ENCODE peak calls at places on chromosomes 7 and 10, in five cellular contexts. One of them, this sample, is unnamed.

GRCh38 chr10:628386-629045 is 61.0 kb downstream of the DIP2C start:
- DNase-seq in Peyer's patch: no peak
- DNase-seq in WERI-Rb-1: no peak
- DNase-seq in GM23338: no peak
- DNase-seq in foreskin fibroblast: no peak
- DNase-seq in this sample: no peak

GRCh38 chr10:72105675-72106074 is 17.3 kb upstream of the SPOCK2 start:
- DNase-seq in foreskin fibroblast: no peak
- DNase-seq in WERI-Rb-1: no peak
- DNase-seq in Peyer's patch: no peak
- DNase-seq in GM23338: no peak
- DNase-seq in this sample: no peak

GRCh38 chr10:65628777-65629176 is 1297.1 kb upstream of the LRRTM3 start:
- DNase-seq in Peyer's patch: no peak
- DNase-seq in WERI-Rb-1: no peak
- DNase-seq in GM23338: no peak
- DNase-seq in foreskin fibroblast: no peak
- DNase-seq in this sample: no peak

GRCh38 chr7:151115121-151115835 is 29.0 kb downstream of the AGAP3 start:
- DNase-seq in Peyer's patch: no peak
- DNase-seq in foreskin fibroblast: no peak
- DNase-seq in WERI-Rb-1: no peak
- DNase-seq in GM23338: peak
- DNase-seq in this sample: no peak

GRCh38 chr7:69412331-69413146 is 185.7 kb upstream of the AUTS2 start:
- DNase-seq in foreskin fibroblast: no peak
- DNase-seq in GM23338: no peak
- DNase-seq in Peyer's patch: no peak
- DNase-seq in WERI-Rb-1: no peak
- DNase-seq in this sample: no peak

GRCh38 chr10:42769653-42770052 is 12.9 kb upstream of the BMS1 start:
- DNase-seq in Peyer's patch: no peak
- DNase-seq in GM23338: peak
- DNase-seq in foreskin fibroblast: no peak
- DNase-seq in WERI-Rb-1: peak
- DNase-seq in this sample: no peak

GRCh38 chr7:46282155-46282554 is 361.1 kb upstream of the IGFBP3 start:
- DNase-seq in WERI-Rb-1: no peak
- DNase-seq in GM23338: peak
- DNase-seq in foreskin fibroblast: no peak
- DNase-seq in Peyer's patch: no peak
- DNase-seq in this sample: no peak

GRCh38 chr7:98996162-98996552 is 117.8 kb downstream of the TRRAP start:
- DNase-seq in Peyer's patch: no peak
- DNase-seq in GM23338: no peak
- DNase-seq in WERI-Rb-1: no peak
- DNase-seq in foreskin fibroblast: no peak
- DNase-seq in this sample: no peak

GRCh38 chr10:119290301-119291036 is 83.1 kb downstream of the GRK5 start:
- DNase-seq in WERI-Rb-1: no peak
- DNase-seq in GM23338: peak
- DNase-seq in Peyer's patch: no peak
- DNase-seq in foreskin fibroblast: no peak
- DNase-seq in this sample: no peak

GRCh38 chr10:104406715-104407517 is 53.3 kb downstream of the CFAP58 start:
- DNase-seq in foreskin fibroblast: peak
- DNase-seq in Peyer's patch: no peak
- DNase-seq in GM23338: peak
- DNase-seq in WERI-Rb-1: no peak
- DNase-seq in this sample: no peak

GRCh38 chr10:129963831-129964501 is at the start of gene EBF3:
- DNase-seq in GM23338: peak
- DNase-seq in Peyer's patch: peak
- DNase-seq in foreskin fibroblast: peak
- DNase-seq in WERI-Rb-1: peak
- DNase-seq in this sample: no peak

GRCh38 chr7:43572516-43573049 is 10.3 kb upstream of the STK17A start:
- DNase-seq in foreskin fibroblast: peak
- DNase-seq in WERI-Rb-1: no peak
- DNase-seq in GM23338: no peak
- DNase-seq in Peyer's patch: no peak
- DNase-seq in this sample: no peak

GRCh38 chr10:1731592-1731991 is 5.7 kb downstream of the ADARB2 start:
- DNase-seq in GM23338: no peak
- DNase-seq in Peyer's patch: no peak
- DNase-seq in foreskin fibroblast: no peak
- DNase-seq in WERI-Rb-1: no peak
- DNase-seq in this sample: no peak

GRCh38 chr10:113096111-113097045 is 146.3 kb downstream of the TCF7L2 start:
- DNase-seq in Peyer's patch: no peak
- DNase-seq in WERI-Rb-1: no peak
- DNase-seq in GM23338: no peak
- DNase-seq in foreskin fibroblast: no peak
- DNase-seq in this sample: no peak

GRCh38 chr10:112409274-112409673 is 35.4 kb downstream of the ACSL5 start:
- DNase-seq in WERI-Rb-1: no peak
- DNase-seq in foreskin fibroblast: no peak
- DNase-seq in Peyer's patch: no peak
- DNase-seq in GM23338: peak
- DNase-seq in this sample: no peak

GRCh38 chr7:22397981-22398380 is 41.0 kb upstream of the RAPGEF5 start:
- DNase-seq in Peyer's patch: no peak
- DNase-seq in GM23338: no peak
- DNase-seq in foreskin fibroblast: no peak
- DNase-seq in WERI-Rb-1: peak
- DNase-seq in this sample: no peak

GRCh38 chr7:13181221-13181620 is 493.8 kb downstream of the ARL4A start:
- DNase-seq in foreskin fibroblast: no peak
- DNase-seq in WERI-Rb-1: peak
- DNase-seq in Peyer's patch: no peak
- DNase-seq in GM23338: no peak
- DNase-seq in this sample: no peak

GRCh38 chr10:117594722-117595121 is 52.2 kb downstream of the EMX2 start:
- DNase-seq in Peyer's patch: no peak
- DNase-seq in foreskin fibroblast: peak
- DNase-seq in WERI-Rb-1: no peak
- DNase-seq in GM23338: no peak
- DNase-seq in this sample: no peak

GRCh38 chr10:79070611-79071534 is 2.1 kb downstream of the ZMIZ1 start:
- DNase-seq in GM23338: peak
- DNase-seq in Peyer's patch: no peak
- DNase-seq in foreskin fibroblast: peak
- DNase-seq in WERI-Rb-1: peak
- DNase-seq in this sample: peak

GRCh38 chr10:118966131-118967125 is 63.1 kb upstream of the NANOS1 start:
- DNase-seq in foreskin fibroblast: no peak
- DNase-seq in WERI-Rb-1: no peak
- DNase-seq in GM23338: no peak
- DNase-seq in Peyer's patch: no peak
- DNase-seq in this sample: no peak

GRCh38 chr10:47031251-47031952 is 120.2 kb downstream of the PTPN20 start:
- DNase-seq in Peyer's patch: no peak
- DNase-seq in WERI-Rb-1: peak
- DNase-seq in GM23338: peak
- DNase-seq in foreskin fibroblast: no peak
- DNase-seq in this sample: peak

GRCh38 chr10:62559481-62560206 is 185.5 kb downstream of the ZNF365 start:
- DNase-seq in Peyer's patch: no peak
- DNase-seq in WERI-Rb-1: no peak
- DNase-seq in foreskin fibroblast: no peak
- DNase-seq in GM23338: no peak
- DNase-seq in this sample: no peak

GRCh38 chr7:47794016-47794415 is 154.2 kb downstream of the PKD1L1 start:
- DNase-seq in GM23338: no peak
- DNase-seq in foreskin fibroblast: no peak
- DNase-seq in WERI-Rb-1: no peak
- DNase-seq in Peyer's patch: no peak
- DNase-seq in this sample: no peak

GRCh38 chr7:47796347-47796746 is 151.9 kb downstream of the PKD1L1 start:
- DNase-seq in Peyer's patch: no peak
- DNase-seq in GM23338: no peak
- DNase-seq in foreskin fibroblast: no peak
- DNase-seq in WERI-Rb-1: no peak
- DNase-seq in this sample: no peak

GRCh38 chr7:47795631-47796030 is 152.6 kb downstream of the PKD1L1 start:
- DNase-seq in foreskin fibroblast: peak
- DNase-seq in WERI-Rb-1: no peak
- DNase-seq in Peyer's patch: no peak
- DNase-seq in GM23338: no peak
- DNase-seq in this sample: no peak

GRCh38 chr7:47791682-47792081 is 156.6 kb downstream of the PKD1L1 start:
- DNase-seq in GM23338: no peak
- DNase-seq in Peyer's patch: no peak
- DNase-seq in WERI-Rb-1: no peak
- DNase-seq in foreskin fibroblast: no peak
- DNase-seq in this sample: no peak

DNA sequence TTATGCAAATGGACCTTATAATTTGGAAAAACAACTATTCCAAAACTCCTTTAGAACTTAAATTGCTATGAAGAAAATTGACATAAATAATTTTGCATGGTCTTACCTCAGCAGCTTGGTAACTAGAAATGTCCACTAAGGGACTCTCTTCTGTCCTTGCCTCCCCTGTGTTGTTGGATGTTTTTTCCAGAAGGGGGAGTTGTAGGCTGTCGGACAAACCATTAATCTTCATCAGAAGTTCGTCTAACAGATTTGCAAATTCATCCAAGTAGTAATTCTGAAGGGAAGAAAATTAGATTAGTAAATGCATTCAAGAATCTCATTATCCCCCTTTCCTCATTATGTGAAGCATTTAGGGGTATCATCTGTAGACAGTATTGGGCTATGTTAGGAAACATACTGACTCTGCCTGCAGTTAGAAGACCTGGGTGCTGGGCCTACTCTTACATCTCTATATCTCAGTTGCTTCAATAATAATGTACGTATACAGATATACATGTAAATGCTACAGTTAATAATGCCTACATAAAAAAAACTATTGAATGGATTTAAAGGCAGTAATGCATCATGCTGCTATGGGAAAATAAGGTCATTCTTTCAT is 155.6 kb downstream of the PKD1L1 start:
- DNase-seq in Peyer's patch: no peak
- DNase-seq in GM23338: peak
- DNase-seq in foreskin fibroblast: no peak
- DNase-seq in WERI-Rb-1: peak
- DNase-seq in this sample: no peak
- TF ChIP-seq CTCF in Peyer's patch: no peak
- TF ChIP-seq CTCF in GM23338: peak
- TF ChIP-seq CTCF in foreskin fibroblast: peak
- TF ChIP-seq CTCF in WERI-Rb-1: peak
- TF ChIP-seq CTCF in this sample: no peak

GRCh38 chr10:96831867-96832720 is at the start of gene LCOR:
- DNase-seq in Peyer's patch: peak
- DNase-seq in WERI-Rb-1: peak
- DNase-seq in GM23338: peak
- DNase-seq in foreskin fibroblast: peak
- DNase-seq in this sample: peak

GRCh38 chr10:96832721-96833219 is 672 bp downstream of the LCOR start:
- DNase-seq in GM23338: peak
- DNase-seq in foreskin fibroblast: peak
- DNase-seq in WERI-Rb-1: peak
- DNase-seq in Peyer's patch: peak
- DNase-seq in this sample: peak

GRCh38 chr10:96830511-96831199 is 1.4 kb upstream of the LCOR start:
- DNase-seq in GM23338: peak
- DNase-seq in WERI-Rb-1: peak
- DNase-seq in Peyer's patch: peak
- DNase-seq in foreskin fibroblast: peak
- DNase-seq in this sample: peak

GRCh38 chr10:96833220-96834001 is 1.3 kb downstream of the LCOR start:
- DNase-seq in foreskin fibroblast: no peak
- DNase-seq in GM23338: peak
- DNase-seq in Peyer's patch: no peak
- DNase-seq in WERI-Rb-1: peak
- DNase-seq in this sample: no peak

GRCh38 chr10:96831200-96831866 is 765 bp upstream of the LCOR start:
- DNase-seq in Peyer's patch: no peak
- DNase-seq in WERI-Rb-1: no peak
- DNase-seq in foreskin fibroblast: no peak
- DNase-seq in GM23338: no peak
- DNase-seq in this sample: no peak
- TF ChIP-seq CTCF in Peyer's patch: no peak
- TF ChIP-seq CTCF in WERI-Rb-1: no peak
- TF ChIP-seq CTCF in foreskin fibroblast: no peak
- TF ChIP-seq CTCF in GM23338: no peak
- TF ChIP-seq CTCF in this sample: no peak

DNA sequence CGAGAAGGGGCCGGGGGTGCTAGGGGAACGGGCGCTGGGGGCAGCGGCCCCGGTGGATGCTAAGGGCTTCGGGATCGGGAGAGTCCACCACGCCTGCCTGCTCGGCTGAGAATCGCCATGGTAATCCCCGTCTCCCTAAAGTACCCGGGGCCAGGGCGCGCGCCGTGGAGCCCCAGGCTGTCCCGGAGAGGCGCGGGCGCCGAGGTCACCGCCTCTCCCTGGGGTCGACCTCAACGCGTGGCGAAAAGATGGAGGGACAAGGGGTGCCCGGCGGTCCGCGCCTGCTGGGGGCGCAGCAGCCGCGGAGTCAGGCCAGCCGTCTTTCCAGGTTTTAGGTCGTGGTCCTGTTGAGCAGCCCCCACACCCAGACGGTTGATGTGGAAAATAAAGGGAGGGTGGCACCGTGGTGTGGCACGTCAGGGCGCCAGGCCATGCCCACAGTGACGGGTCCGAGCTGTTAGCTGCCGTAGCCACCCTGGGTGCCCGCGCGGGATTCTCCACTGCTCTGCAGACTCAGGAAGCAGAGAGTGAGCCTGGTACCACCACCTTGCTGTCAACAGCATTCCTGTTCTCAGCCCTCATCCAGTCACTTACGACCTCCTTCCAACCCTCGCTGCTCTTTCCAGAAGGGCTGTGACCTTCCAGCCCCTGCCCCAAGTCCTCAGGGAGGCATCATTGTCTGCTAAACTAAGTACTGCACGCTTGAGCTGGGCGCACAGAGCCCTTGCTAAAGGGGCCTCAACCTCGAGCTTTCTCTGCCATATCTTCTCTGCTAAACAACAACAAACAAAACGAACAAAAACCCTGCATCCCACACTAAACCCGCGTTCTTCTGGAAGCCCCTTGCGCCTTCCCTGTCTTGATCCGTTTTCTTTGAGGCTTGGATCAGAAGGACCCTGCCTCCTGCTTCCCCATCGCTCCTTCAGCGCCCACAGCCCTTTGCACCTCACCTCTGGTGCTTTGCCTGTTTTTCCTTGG is 666 bp downstream of the SMKR1 start:
- DNase-seq in Peyer's patch: peak
- DNase-seq in WERI-Rb-1: no peak
- DNase-seq in GM23338: peak
- DNase-seq in foreskin fibroblast: no peak
- DNase-seq in this sample: peak
- TF ChIP-seq CTCF in Peyer's patch: peak
- TF ChIP-seq CTCF in WERI-Rb-1: peak
- TF ChIP-seq CTCF in GM23338: peak
- TF ChIP-seq CTCF in foreskin fibroblast: peak
- TF ChIP-seq CTCF in this sample: no peak

DNA sequence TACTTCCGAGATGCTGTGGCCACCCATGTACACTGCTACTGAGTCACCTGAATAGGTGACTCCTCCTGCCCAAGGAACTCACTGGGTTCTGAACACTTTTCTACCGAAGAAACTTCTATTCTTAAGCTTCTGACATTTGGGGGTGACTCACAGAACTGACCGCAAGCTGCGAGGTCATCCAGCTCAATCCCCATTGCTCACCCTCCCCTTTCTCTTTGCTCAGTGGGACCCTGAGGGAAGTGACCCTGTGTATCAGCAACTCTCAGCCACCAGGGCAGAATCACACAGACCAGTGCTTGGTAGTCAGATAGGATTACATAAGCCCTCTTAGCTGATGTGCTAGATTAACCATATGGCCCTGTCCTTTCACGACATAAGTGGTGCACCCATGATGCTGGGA is 46.3 kb downstream of the INSYN2A start:
- DNase-seq in Peyer's patch: no peak
- DNase-seq in foreskin fibroblast: peak
- DNase-seq in WERI-Rb-1: peak
- DNase-seq in GM23338: peak
- DNase-seq in this sample: no peak
- TF ChIP-seq CTCF in Peyer's patch: no peak
- TF ChIP-seq CTCF in foreskin fibroblast: no peak
- TF ChIP-seq CTCF in WERI-Rb-1: peak
- TF ChIP-seq CTCF in GM23338: no peak
- TF ChIP-seq CTCF in this sample: no peak